ENCODE peak calls at places on chromosomes 16 and 17, in four cellular contexts. Y is K562, X is HepG2, H is GM12878. S is an unnamed sample.

GRCh38 chr16:80191928-80192327 is 348.9 kb upstream of the DYNLRB2 start:
- DNase-seq in Y (no peak), H (no peak), X (no peak), S (no peak)

GRCh38 chr16:84732674-84733352 is 33.0 kb downstream of the USP10 start:
- DNase-seq in H (no peak), Y (no peak), X (no peak), S (peak; percentile 63)

GRCh38 chr16:54208262-54208661 is 78.3 kb downstream of the IRX3 start:
- DNase-seq in X (no peak), Y (no peak), H (no peak), S (no peak)

GRCh38 chr17:7523033-7523432 is 25.8 kb upstream of the TNFSF12 start:
- DNase-seq in H (no peak), Y (peak; percentile 47), X (peak; percentile 43), S (no peak)

GRCh38 chr16:88640520-88641247 is 2.3 kb downstream of the IL17C start:
- DNase-seq in X (no peak), H (no peak), Y (no peak), S (no peak)

GRCh38 chr17:57833597-57833939 is 16.3 kb downstream of the MRPS23 start:
- DNase-seq in X (no peak), Y (no peak), H (no peak), S (no peak)

GRCh38 chr16:58510097-58510775 is 5.1 kb upstream of the SETD6 start:
- DNase-seq in H (no peak), X (no peak), Y (no peak), S (no peak)

GRCh38 chr16:2228161-2228824 is 4.9 kb downstream of the E4F1 start:
- DNase-seq in X (no peak), H (no peak), Y (no peak), S (no peak)

GRCh38 chr16:67562918-67563707 is 787 bp downstream of the CTCF start:
- DNase-seq in Y (peak; percentile 73), H (no peak), X (peak; percentile 40), S (no peak)

GRCh38 chr16:9090101-9090959 is 1.1 kb upstream of the HAPSTR1 start:
- DNase-seq in Y (peak; percentile 65), H (no peak), X (no peak), S (no peak)

GRCh38 chr16:85902366-85903155 is 3.6 kb downstream of the IRF8 start:
- DNase-seq in X (no peak), Y (no peak), H (peak; percentile 92), S (no peak)

GRCh38 chr16:15650698-15651161 is 685 bp downstream of the NDE1 start:
- DNase-seq in H (no peak), Y (peak; percentile 35), X (no peak), S (no peak)

GRCh38 chr16:22375117-22375962 is 921 bp upstream of the CDR2 start:
- DNase-seq in Y (no peak), H (no peak), X (peak; percentile 42), S (no peak)

GRCh38 chr16:12120331-12120981 is 143.9 kb downstream of the SNX29 start:
- DNase-seq in Y (no peak), H (no peak), X (no peak), S (no peak)

GRCh38 chr17:75370288-75370687 is 35.2 kb downstream of the GRB2 start:
- DNase-seq in X (no peak), H (no peak), Y (no peak), S (no peak)

GRCh38 chr17:79188048-79188447 is 113.4 kb downstream of the ENGASE start:
- DNase-seq in H (no peak), Y (peak; percentile 72), X (no peak), S (peak; percentile 88)

GRCh38 chr16:68000024-68000423 is 740 bp upstream of the DPEP2 start:
- DNase-seq in H (no peak), X (no peak), Y (no peak), S (no peak)

GRCh38 chr17:50424246-50425000 is 1.6 kb upstream of the ACSF2 start:
- DNase-seq in H (no peak), X (no peak), Y (no peak), S (no peak)

GRCh38 chr17:44095647-44096496 is 25.3 kb downstream of the G6PC3 start:
- DNase-seq in X (peak; percentile 94), H (no peak), Y (peak; percentile 84), S (peak; percentile 94)

GRCh38 chr17:80844418-80844990 is 147.1 kb upstream of the CHMP6 start:
- DNase-seq in X (no peak), Y (no peak), H (no peak), S (no peak)

GRCh38 chr17:34357398-34357797 is 1.1 kb downstream of the CCL13 start:
- DNase-seq in X (no peak), Y (no peak), H (no peak), S (no peak)

GRCh38 chr17:50903604-50904521 is 37.7 kb upstream of the TOB1 start:
- DNase-seq in X (no peak), H (no peak), Y (no peak), S (no peak)

GRCh38 chr17:76696763-76697701 is 13.7 kb downstream of the MXRA7 start:
- DNase-seq in X (peak; percentile 66), Y (no peak), H (peak; percentile 40), S (no peak)

GRCh38 chr17:48722924-48723554 is at the start of gene PRAC2:
- DNase-seq in Y (no peak), H (no peak), X (no peak), S (no peak)

GRCh38 chr17:81523139-81524062 is 4.8 kb upstream of the FSCN2 start:
- DNase-seq in H (no peak), Y (peak; percentile 56), X (peak; percentile 77), S (no peak)

GRCh38 chr16:67767953-67768352 is 38.4 kb downstream of the RANBP10 start:
- DNase-seq in H (no peak), X (no peak), Y (no peak), S (peak; percentile 22)

GRCh38 chr17:34178047-34178446 is 77.0 kb upstream of the CCL2 start:
- DNase-seq in H (no peak), Y (no peak), X (no peak), S (no peak)

GRCh38 chr17:68868708-68869107 is 86.5 kb downstream of the ABCA8 start:
- DNase-seq in Y (no peak), X (no peak), H (no peak), S (no peak)

GRCh38 chr17:35895602-35896001 is 15.4 kb upstream of the CCL5 start:
- DNase-seq in H (no peak), X (no peak), Y (no peak), S (no peak)

GRCh38 chr16:86391987-86392386 is 118.3 kb upstream of the FOXF1 start:
- DNase-seq in X (no peak), Y (no peak), H (no peak), S (no peak)

GRCh38 chr17:38898812-38899348 is 26.5 kb upstream of the LASP1NB start:
- DNase-seq in H (peak; percentile 64), X (no peak), Y (peak; percentile 80), S (no peak)

GRCh38 chr16:27434141-27435051 is 32.4 kb downstream of the IL21R start:
- DNase-seq in Y (no peak), X (no peak), H (no peak), S (no peak)

GRCh38 chr17:29505826-29506225 is 61.0 kb downstream of the ABHD15 start:
- DNase-seq in Y (no peak), H (no peak), X (no peak), S (no peak)

DNA sequence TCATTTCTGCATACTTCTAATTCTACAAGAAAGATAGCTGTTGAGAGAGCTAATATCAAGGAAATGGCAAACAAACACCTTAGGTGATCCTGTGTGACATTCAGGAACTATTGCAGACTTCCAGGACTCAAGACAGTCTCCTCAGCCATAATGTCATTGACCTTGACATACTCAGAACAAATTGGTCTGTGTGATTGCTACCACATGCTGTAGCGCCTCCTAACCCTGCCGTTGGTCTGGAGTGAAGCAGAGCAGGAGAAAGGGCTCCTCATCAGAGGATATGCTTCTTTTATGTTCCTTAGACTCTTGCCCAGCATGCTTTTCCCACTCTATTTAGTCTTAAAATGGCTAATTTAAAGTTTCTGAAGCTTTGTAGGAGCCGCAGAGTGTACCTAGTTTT is 194.2 kb upstream of the TBX2 start:
- DNase-seq in X (no peak), Y (no peak), H (no peak), S (no peak)
- TF ChIP-seq ESRRA in X (no peak), Y (peak; percentile 47), H (no peak), S (no peak)

GRCh38 chr17:61005358-61005757 is 327.7 kb downstream of the BCAS3 start:
- DNase-seq in Y (no peak), H (no peak), X (no peak), S (no peak)
- H3K27ac ChIP-seq in Y (no peak overlapping the region), H (no peak overlapping the region), X (no peak overlapping the region), S (no peak overlapping the region)

DNA sequence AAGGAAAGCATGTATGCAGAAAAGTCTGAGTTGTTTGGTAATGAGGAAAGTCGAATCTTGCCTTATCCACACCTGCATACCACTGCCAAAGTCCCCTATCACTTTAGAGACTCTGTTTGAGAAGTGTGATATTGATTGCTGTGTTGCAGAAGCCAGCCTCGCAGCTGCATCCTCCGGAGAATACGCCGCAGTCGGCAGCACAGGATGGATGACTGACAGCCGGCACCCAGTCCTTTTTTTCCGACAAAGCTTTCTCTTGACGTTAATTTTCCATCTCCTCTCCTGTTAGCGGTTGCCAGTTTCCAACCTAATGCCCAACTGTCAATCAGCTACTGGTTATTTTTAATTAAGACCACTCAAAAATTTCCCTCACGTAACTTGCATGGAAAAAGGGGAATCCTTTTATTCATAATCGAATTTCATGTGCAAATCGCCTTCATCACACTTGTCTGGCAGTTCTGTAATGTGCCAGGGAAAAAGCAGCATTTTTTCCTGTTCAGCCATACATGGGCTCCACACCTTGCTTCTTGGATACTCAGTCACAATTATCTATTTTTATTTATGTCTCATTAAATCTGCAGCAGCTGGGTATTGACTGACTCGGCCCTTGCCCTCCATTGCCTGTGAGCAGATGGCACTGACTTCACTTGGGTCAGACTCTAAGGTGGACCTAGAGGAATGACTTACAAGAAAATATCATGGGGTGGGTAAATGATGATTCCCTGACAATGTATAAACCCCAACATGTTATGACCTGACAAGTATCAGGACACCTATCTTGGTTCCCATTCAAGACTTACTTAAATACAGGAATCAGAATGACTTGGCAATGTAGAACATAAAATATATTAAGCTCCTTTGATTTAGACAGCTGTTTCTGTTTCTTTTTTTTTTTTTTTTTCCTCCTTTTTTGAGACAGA is 953.8 kb downstream of the CDH11 start:
- DNase-seq in Y (no peak), H (no peak), X (no peak), S (no peak)
- TF ChIP-seq ESRRA in Y (no peak), H (no peak), X (no peak), S (no peak)

GRCh38 chr16:55663770-55664677 is 8.2 kb downstream of the SLC6A2 start:
- DNase-seq in Y (no peak), X (no peak), H (no peak), S (no peak)
- H3K27ac ChIP-seq in Y (no peak overlapping the region), X (no peak overlapping the region), H (no peak overlapping the region), S (no peak overlapping the region)

GRCh38 chr17:996554-997344 is at the start of gene TIMM22:
- DNase-seq in X (peak; percentile 96), Y (peak; percentile 85), H (peak; percentile 85), S (peak; percentile 100)
- TF ChIP-seq ESRRA in X (peak; percentile 49), Y (peak; percentile 46), H (no peak), S (peak; percentile 48)